ENCODE peak calls at places on chromosomes 7 and 10, in eight cellular contexts. E, F, O, Z, Q, W, B and R are unnamed samples.

GRCh38 chr7:128410092-128410665 is 397 bp upstream of the IMPDH1 start:
- DNase-seq in E (peak), O (peak), F (peak), Z (peak), W (peak), B (no peak), Q (no peak), R (peak)

GRCh38 chr7:157941210-157941609 is 604.4 kb downstream of the DNAJB6 start:
- DNase-seq in E (no peak), B (no peak), Z (no peak), Q (no peak), F (no peak), O (no peak), W (no peak), R (no peak)

GRCh38 chr10:93894516-93895378 is 969 bp downstream of the SLC35G1 start:
- DNase-seq in Q (no peak), E (no peak), O (no peak), W (peak), F (no peak), B (no peak), Z (no peak), R (no peak)

GRCh38 chr7:131652934-131653333 is 96.5 kb upstream of the PODXL start:
- DNase-seq in W (no peak), B (no peak), Z (no peak), Q (no peak), F (no peak), O (no peak), E (no peak), R (no peak)

GRCh38 chr10:84291389-84291788 is 37.0 kb upstream of the CCSER2 start:
- DNase-seq in O (no peak), F (no peak), W (peak), E (no peak), Z (no peak), B (peak), Q (no peak), R (no peak)

GRCh38 chr10:11330383-11331020 is 280.9 kb downstream of the USP6NL start:
- DNase-seq in E (no peak), B (no peak), O (no peak), W (no peak), Q (no peak), F (no peak), Z (no peak), R (no peak)

GRCh38 chr10:25382029-25382810 is 207.4 kb downstream of the GPR158 start:
- DNase-seq in O (no peak), Q (no peak), B (no peak), F (no peak), Z (no peak), E (no peak), W (no peak), R (no peak)

GRCh38 chr10:63281967-63282366 is 148.8 kb downstream of the NRBF2 start:
- DNase-seq in Z (no peak), Q (no peak), O (no peak), B (no peak), W (no peak), F (no peak), E (no peak), R (no peak)

GRCh38 chr7:15323545-15323944 is 238.3 kb downstream of the AGMO start:
- DNase-seq in O (no peak), Q (no peak), W (no peak), B (no peak), Z (no peak), E (no peak), F (no peak), R (no peak)

GRCh38 chr7:153370092-153370491 is 610.5 kb downstream of the ACTR3B start:
- DNase-seq in B (no peak), W (peak), Q (no peak), O (no peak), Z (no peak), F (no peak), E (no peak), R (no peak)
- TF ChIP-seq CTCF in B (peak), W (peak), Q (no peak), O (no peak), Z (no peak), F (no peak), E (no peak), R (no peak)

DNA sequence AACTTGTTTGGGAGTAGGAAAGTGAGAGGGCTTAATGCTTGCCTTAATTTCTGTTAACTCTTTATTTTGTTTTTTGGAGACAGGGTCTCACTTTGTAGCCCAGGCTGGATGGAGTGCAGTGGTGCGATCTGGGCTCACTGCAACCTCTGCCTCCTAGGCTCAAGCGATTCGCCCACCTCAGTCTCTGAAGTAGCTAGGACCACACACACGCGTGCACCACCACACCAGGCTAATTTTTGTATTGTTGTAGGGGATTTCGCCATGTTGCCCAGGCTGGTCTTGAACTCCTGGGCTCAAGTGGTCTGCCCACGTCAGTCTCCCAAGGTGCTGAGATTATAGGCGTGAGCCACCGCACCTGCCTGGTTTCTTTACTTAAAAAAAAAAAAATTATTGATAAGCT is 1.9 kb downstream of the PPP2R2D start:
- DNase-seq in W (no peak), B (no peak), O (no peak), Z (peak), F (no peak), Q (no peak), E (no peak), R (no peak)
- H3K4me3 ChIP-seq in W (peak), B (peak), O (peak), Z (no peak), F (peak), Q (peak), E (peak), R (peak)

DNA sequence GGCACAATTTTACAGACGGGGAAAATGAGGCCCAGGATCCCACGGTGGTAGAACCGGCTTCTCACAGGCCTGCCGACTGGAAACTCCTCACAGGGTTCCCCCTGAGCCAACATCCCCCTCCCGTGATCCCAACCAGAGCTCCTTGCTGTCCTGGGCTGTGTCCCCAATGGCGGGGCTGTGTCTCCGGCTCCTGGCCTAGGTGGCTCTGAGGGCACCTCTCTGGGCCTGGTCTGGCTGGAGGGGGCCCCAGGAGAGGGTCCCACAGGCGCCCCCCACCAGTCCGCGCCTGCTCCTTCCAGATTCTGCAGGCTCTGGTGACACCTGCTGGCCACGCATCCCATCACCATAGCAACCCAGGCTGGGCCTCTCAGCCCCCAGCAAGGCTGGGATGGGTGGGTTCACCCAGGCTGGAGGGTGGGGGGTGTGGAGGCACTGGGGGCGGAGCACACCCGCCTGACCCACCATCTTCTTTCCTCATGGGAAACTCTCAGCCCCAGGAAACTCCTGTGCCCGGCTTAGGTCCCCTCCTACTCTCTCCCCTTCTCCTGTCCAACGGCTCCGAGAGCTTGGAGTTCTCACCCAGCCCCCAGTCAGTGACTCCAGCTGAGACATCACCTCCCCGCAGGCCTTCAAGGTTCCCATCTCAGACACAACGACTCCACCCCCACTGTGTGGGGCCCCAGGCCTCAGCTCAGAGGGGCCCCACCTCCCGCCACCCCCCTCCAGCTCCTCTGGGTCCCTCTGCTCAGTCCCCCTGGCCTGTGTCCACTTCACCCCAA is 27.1 kb upstream of the TNRC18 start:
- DNase-seq in B (peak), Q (no peak), F (peak), O (no peak), W (peak), Z (peak), E (peak), R (peak)
- TF ChIP-seq POLR2A in B (no peak), Q (no peak), F (no peak), O (no peak), W (no peak), Z (no peak), E (no peak), R (no peak)

GRCh38 chr10:78660446-78661106 is 408.2 kb upstream of the ZMIZ1 start:
- DNase-seq in Q (no peak), Z (no peak), E (no peak), B (no peak), O (no peak), W (no peak), F (no peak), R (no peak)

GRCh38 chr10:78664929-78665525 is 403.7 kb upstream of the ZMIZ1 start:
- DNase-seq in B (no peak), O (peak), Z (no peak), E (no peak), Q (no peak), F (no peak), W (peak), R (no peak)
- TF ChIP-seq CTCF in B (peak), O (peak), Z (no peak), E (no peak), Q (peak), F (peak), W (peak), R (no peak)